ENCODE peak calls at places on chromosomes 2 and 18, in eight cellular contexts. Z is tibial artery, Y is mesothelial cell of epicardium, O is BJ, Q is GM12865, P is GM06990, R is uterus, A is heart right ventricle. U is an unnamed sample.

GRCh38 chr2:9010866-9011265 is 7.4 kb upstream of the MBOAT2 start:
- DNase-seq in Z (no peak), Y (no peak), O (no peak), Q (no peak), P (no peak), R (no peak), A (no peak), U (no peak)

GRCh38 chr2:134120718-134121630 is 132.9 kb upstream of the MGAT5 start:
- DNase-seq in Z (peak), Y (peak), O (no peak), Q (peak), P (peak), R (peak), A (peak), U (no peak)

GRCh38 chr2:2320486-2321249 is 10.4 kb downstream of the MYT1L start:
- DNase-seq in Z (no peak), Y (no peak), O (no peak), Q (no peak), P (no peak), R (no peak), A (no peak), U (no peak)

GRCh38 chr2:42809131-42809875 is 16.9 kb upstream of the HAAO start:
- DNase-seq in Z (no peak), Y (no peak), O (no peak), Q (no peak), P (no peak), R (peak), A (no peak), U (no peak)

GRCh38 chr2:177730363-177730762 is 337.8 kb downstream of the AGPS start:
- DNase-seq in Z (no peak), Y (no peak), O (no peak), Q (no peak), P (no peak), R (no peak), A (no peak), U (no peak)

GRCh38 chr2:8004250-8004681 is 677.6 kb upstream of the ID2 start:
- DNase-seq in Z (no peak), Y (no peak), O (peak), Q (peak), P (no peak), R (peak), A (no peak), U (no peak)

GRCh38 chr18:3152294-3152693 is 67.5 kb downstream of the MYOM1 start:
- DNase-seq in Z (no peak), Y (no peak), O (no peak), Q (no peak), P (no peak), R (no peak), A (no peak), U (no peak)

GRCh38 chr2:113283704-113284284 is 5.1 kb upstream of the PAX8 start:
- DNase-seq in Z (peak), Y (no peak), O (peak), Q (no peak), P (no peak), R (peak), A (peak), U (no peak)

GRCh38 chr18:51196116-51196810 is 1.2 kb downstream of the MEX3C start:
- DNase-seq in Z (peak), Y (no peak), O (no peak), Q (peak), P (peak), R (peak), A (peak), U (no peak)

GRCh38 chr2:67840460-67841068 is 222.2 kb downstream of the C1D start:
- DNase-seq in Z (peak), Y (peak), O (no peak), Q (peak), P (peak), R (peak), A (peak), U (no peak)

GRCh38 chr18:36809590-36810381 is 19.0 kb downstream of the TPGS2 start:
- DNase-seq in Z (no peak), Y (no peak), O (no peak), Q (peak), P (no peak), R (peak), A (no peak), U (no peak)

GRCh38 chr2:19140463-19141208 is 217.8 kb downstream of the OSR1 start:
- DNase-seq in Z (no peak), Y (no peak), O (peak), Q (no peak), P (no peak), R (no peak), A (no peak), U (no peak)

GRCh38 chr2:239396881-239397681 is 3.7 kb downstream of the HDAC4 start:
- DNase-seq in Z (no peak), Y (no peak), O (no peak), Q (peak), P (no peak), R (no peak), A (no peak), U (peak)

GRCh38 chr2:27130396-27130795 is 4.0 kb downstream of the PREB start:
- DNase-seq in Z (no peak), Y (no peak), O (no peak), Q (no peak), P (no peak), R (no peak), A (no peak), U (no peak)
- TF ChIP-seq CTCF in Z (no peak), Y (no peak), O (no peak), Q (no peak), P (no peak), R (no peak), A (no peak), U (no peak)

DNA sequence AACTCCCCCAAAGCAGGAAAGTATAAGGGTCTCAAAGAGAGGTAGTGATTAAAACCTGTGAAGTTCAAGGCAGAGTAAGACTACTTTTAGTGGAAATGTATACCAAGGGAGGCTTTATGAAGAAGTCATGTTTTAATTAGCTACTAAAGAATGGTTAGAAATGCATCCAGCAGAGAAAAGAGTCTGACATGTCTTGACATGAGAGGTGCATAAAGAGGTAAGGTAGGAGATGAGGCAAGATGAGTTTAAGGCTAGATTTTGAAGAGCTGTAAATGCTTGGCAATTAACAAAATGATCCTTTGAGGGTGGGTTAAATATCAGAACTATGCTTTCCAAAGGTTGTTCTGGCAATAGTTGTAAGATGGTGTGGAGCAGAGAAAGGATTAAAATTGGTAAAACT is 88.7 kb upstream of the WDSUB1 start:
- DNase-seq in Z (no peak), Y (no peak), O (no peak), Q (no peak), P (no peak), R (no peak), A (no peak), U (no peak)
- TF ChIP-seq CTCF in Z (no peak), Y (no peak), O (no peak), Q (no peak), P (no peak), R (no peak), A (no peak), U (no peak)

DNA sequence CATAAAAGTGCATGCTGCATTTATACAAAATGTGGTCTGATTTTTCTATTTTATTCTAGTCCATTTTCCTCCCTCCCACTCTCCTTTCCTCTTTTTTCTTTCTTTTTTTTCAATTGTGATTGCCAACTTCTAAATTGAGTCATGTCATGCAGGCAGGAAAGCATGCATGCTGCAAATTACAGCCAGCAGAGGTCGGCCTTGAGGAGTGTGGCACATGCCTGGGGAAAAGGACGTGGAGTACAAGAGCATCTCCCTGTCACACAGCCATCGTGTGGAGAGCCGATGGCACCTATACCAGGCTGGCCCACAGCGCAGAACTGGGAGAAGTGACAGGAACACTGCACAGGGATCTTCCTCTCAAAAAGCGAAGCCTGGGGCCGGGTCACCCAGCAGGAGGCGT is 17.8 kb downstream of the LCT start:
- DNase-seq in Z (no peak), Y (no peak), O (no peak), Q (peak), P (peak), R (no peak), A (no peak), U (no peak)
- TF ChIP-seq CTCF in Z (no peak), Y (no peak), O (peak), Q (peak), P (peak), R (no peak), A (no peak), U (peak)

GRCh38 chr18:21912339-21913239 is 172.0 kb downstream of the MIB1 start:
- DNase-seq in Z (no peak), Y (no peak), O (no peak), Q (no peak), P (no peak), R (no peak), A (no peak), U (no peak)
- TF ChIP-seq CTCF in Z (no peak), Y (no peak), O (no peak), Q (no peak), P (peak), R (no peak), A (no peak), U (no peak)

GRCh38 chr2:182611009-182611408 is 105.0 kb upstream of the DNAJC10 start:
- DNase-seq in Z (no peak), Y (no peak), O (no peak), Q (no peak), P (no peak), R (no peak), A (no peak), U (no peak)
- TF ChIP-seq CTCF in Z (no peak), Y (no peak), O (no peak), Q (no peak), P (no peak), R (no peak), A (no peak), U (no peak)

DNA sequence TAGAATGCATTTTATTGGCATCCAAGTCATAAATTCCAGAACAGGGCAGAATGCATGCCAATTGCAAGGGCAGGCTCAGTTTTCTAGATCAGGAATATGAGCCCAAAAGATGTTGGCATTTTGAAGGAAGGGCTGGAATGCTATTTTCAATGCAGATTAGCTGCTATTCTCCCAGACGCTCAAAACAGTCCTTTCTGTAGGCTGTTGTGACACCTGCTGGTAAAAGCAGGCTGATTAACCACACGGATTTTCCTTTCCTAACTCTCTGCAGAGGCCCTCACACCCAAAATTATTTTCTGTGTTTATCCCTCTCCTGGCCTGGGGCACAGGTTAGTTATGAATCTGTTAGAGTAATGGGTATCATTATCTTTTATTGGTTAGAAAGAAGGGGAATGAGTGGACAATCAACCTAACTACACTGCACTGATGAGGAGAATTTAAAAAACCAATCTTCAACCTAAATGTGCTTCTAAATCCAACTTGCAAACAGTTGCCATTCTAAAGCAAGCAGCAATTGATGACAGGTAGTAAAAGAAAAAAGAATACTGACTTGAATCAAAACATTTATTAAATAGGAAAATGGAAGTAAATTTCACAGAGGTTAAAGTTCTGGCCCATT is 94.0 kb downstream of the PLA2R1 start:
- DNase-seq in Z (no peak), Y (no peak), O (no peak), Q (peak), P (no peak), R (no peak), A (no peak), U (no peak)
- TF ChIP-seq CTCF in Z (peak), Y (no peak), O (peak), Q (peak), P (peak), R (no peak), A (peak), U (peak)

DNA sequence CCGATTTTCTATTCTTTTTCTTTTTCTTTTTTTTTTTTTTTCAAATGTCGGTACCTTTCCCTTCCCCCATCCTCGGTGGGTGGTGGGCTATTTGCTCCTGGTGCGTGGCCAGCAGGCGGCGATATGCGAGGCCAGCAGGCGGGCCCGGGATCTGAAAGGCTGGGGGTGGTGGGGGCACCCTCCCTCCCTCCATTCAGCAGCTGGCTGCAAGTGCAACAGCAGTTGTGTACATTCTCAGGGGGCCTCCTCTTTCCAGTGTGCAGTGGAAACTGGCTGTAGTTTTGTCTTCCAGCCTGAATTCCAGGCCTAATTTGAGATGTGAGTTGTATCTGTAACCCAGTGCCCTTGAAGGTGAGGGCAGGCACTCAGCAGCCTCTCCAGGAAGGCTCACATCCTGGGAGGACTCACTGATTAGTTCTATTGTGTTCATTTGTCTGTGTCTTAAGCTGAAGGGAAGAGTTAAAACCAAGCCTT is 3.1 kb downstream of the MYCN start:
- DNase-seq in Z (no peak), Y (peak), O (no peak), Q (no peak), P (no peak), R (no peak), A (no peak), U (no peak)
- TF ChIP-seq CTCF in Z (no peak), Y (peak), O (no peak), Q (peak), P (peak), R (no peak), A (no peak), U (peak)

GRCh38 chr2:232929303-232930123 is 59.4 kb downstream of the SNORC start:
- DNase-seq in Z (no peak), Y (no peak), O (no peak), Q (no peak), P (no peak), R (no peak), A (no peak), U (no peak)
- TF ChIP-seq CTCF in Z (no peak), Y (no peak), O (no peak), Q (no peak), P (no peak), R (no peak), A (no peak), U (no peak)

GRCh38 chr2:200399046-200399445 is 92.6 kb downstream of the SPATS2L start:
- DNase-seq in Z (no peak), Y (no peak), O (no peak), Q (no peak), P (no peak), R (no peak), A (no peak), U (no peak)

GRCh38 chr2:200394045-200394444 is 87.6 kb downstream of the SPATS2L start:
- DNase-seq in Z (no peak), Y (no peak), O (no peak), Q (no peak), P (no peak), R (no peak), A (no peak), U (no peak)

GRCh38 chr2:200396726-200397348 is 90.3 kb downstream of the SPATS2L start:
- DNase-seq in Z (no peak), Y (no peak), O (no peak), Q (no peak), P (no peak), R (no peak), A (no peak), U (no peak)

GRCh38 chr2:200399636-200400035 is 93.1 kb downstream of the SPATS2L start:
- DNase-seq in Z (no peak), Y (no peak), O (no peak), Q (no peak), P (no peak), R (no peak), A (no peak), U (no peak)

GRCh38 chr2:200397785-200398184 is 91.3 kb downstream of the SPATS2L start:
- DNase-seq in Z (no peak), Y (no peak), O (no peak), Q (no peak), P (no peak), R (no peak), A (no peak), U (no peak)
- TF ChIP-seq CTCF in Z (no peak), Y (no peak), O (no peak), Q (no peak), P (no peak), R (no peak), A (no peak), U (no peak)